ENCODE peak calls at places on chromosomes 16 and 17, in four cellular contexts. One of them, this sample, is unnamed.
A peak's percentile ranks its signal among the peaks of the same experiment; 100 is the strongest.

GRCh38 chr16:2484898-2485508 is 10.1 kb downstream of the TBC1D24 start:
- DNase-seq in progenitor cell of endocrine pancreas: no peak
- DNase-seq in left lobe of liver: peak; percentile 77
- DNase-seq in amygdala: no peak
- DNase-seq in this sample: no peak

GRCh38 chr16:5215911-5216310 is 118.3 kb upstream of the EEF2KMT start:
- DNase-seq in amygdala: no peak
- DNase-seq in progenitor cell of endocrine pancreas: no peak
- DNase-seq in left lobe of liver: no peak
- DNase-seq in this sample: no peak

GRCh38 chr16:21656795-21657768 is 4.7 kb upstream of the IGSF6 start:
- DNase-seq in left lobe of liver: no peak
- DNase-seq in progenitor cell of endocrine pancreas: no peak
- DNase-seq in amygdala: no peak
- DNase-seq in this sample: peak; percentile 36

GRCh38 chr16:31106509-31107464 is 1.4 kb upstream of the BCKDK start:
- DNase-seq in left lobe of liver: no peak
- DNase-seq in amygdala: no peak
- DNase-seq in progenitor cell of endocrine pancreas: no peak
- DNase-seq in this sample: no peak

GRCh38 chr17:50661348-50661747 is 26.7 kb downstream of the ABCC3 start:
- DNase-seq in amygdala: no peak
- DNase-seq in progenitor cell of endocrine pancreas: no peak
- DNase-seq in left lobe of liver: no peak
- DNase-seq in this sample: no peak

GRCh38 chr17:64648234-64648633 is 13.9 kb downstream of the SMURF2 start:
- DNase-seq in amygdala: no peak
- DNase-seq in left lobe of liver: no peak
- DNase-seq in progenitor cell of endocrine pancreas: no peak
- DNase-seq in this sample: no peak

GRCh38 chr16:82655315-82655714 is 28.5 kb downstream of the CDH13 start:
- DNase-seq in left lobe of liver: no peak
- DNase-seq in amygdala: no peak
- DNase-seq in progenitor cell of endocrine pancreas: no peak
- DNase-seq in this sample: no peak

GRCh38 chr16:27364493-27365141 is 37.4 kb upstream of the IL21R start:
- DNase-seq in progenitor cell of endocrine pancreas: no peak
- DNase-seq in left lobe of liver: peak; percentile 87
- DNase-seq in amygdala: no peak
- DNase-seq in this sample: no peak

GRCh38 chr17:69468211-69468610 is 53.7 kb downstream of the MAP2K6 start:
- DNase-seq in progenitor cell of endocrine pancreas: no peak
- DNase-seq in left lobe of liver: no peak
- DNase-seq in amygdala: no peak
- DNase-seq in this sample: no peak

GRCh38 chr17:66191607-66192377 is at the start of gene CEP112:
- DNase-seq in left lobe of liver: peak; percentile 77
- DNase-seq in progenitor cell of endocrine pancreas: peak; percentile 95
- DNase-seq in amygdala: peak; percentile 65
- DNase-seq in this sample: peak; percentile 90

GRCh38 chr16:75251280-75252048 is at the start of gene BCAR1:
- DNase-seq in left lobe of liver: peak; percentile 95
- DNase-seq in amygdala: peak; percentile 95
- DNase-seq in progenitor cell of endocrine pancreas: peak; percentile 86
- DNase-seq in this sample: peak; percentile 79

GRCh38 chr17:41733348-41734138 is 900 bp downstream of the HAP1 start:
- DNase-seq in progenitor cell of endocrine pancreas: no peak
- DNase-seq in amygdala: peak; percentile 16
- DNase-seq in left lobe of liver: no peak
- DNase-seq in this sample: no peak

GRCh38 chr17:2235792-2236365 is 67.7 kb downstream of the SMG6 start:
- DNase-seq in progenitor cell of endocrine pancreas: no peak
- DNase-seq in amygdala: no peak
- DNase-seq in left lobe of liver: no peak
- DNase-seq in this sample: no peak

GRCh38 chr17:72618018-72618509 is 474.4 kb downstream of the SLC39A11 start:
- DNase-seq in amygdala: peak; percentile 10
- DNase-seq in left lobe of liver: no peak
- DNase-seq in progenitor cell of endocrine pancreas: no peak
- DNase-seq in this sample: no peak

GRCh38 chr17:49471089-49471683 is 23.9 kb upstream of the NGFR start:
- DNase-seq in left lobe of liver: no peak
- DNase-seq in amygdala: peak; percentile 63
- DNase-seq in progenitor cell of endocrine pancreas: no peak
- DNase-seq in this sample: peak; percentile 23

GRCh38 chr17:55437165-55437605 is 15.6 kb upstream of the MMD start:
- DNase-seq in amygdala: no peak
- DNase-seq in progenitor cell of endocrine pancreas: no peak
- DNase-seq in left lobe of liver: no peak
- DNase-seq in this sample: no peak

GRCh38 chr16:2689968-2690830 is 7.9 kb downstream of the KCTD5 start:
- DNase-seq in left lobe of liver: no peak
- DNase-seq in amygdala: peak; percentile 28
- DNase-seq in progenitor cell of endocrine pancreas: no peak
- DNase-seq in this sample: no peak

GRCh38 chr17:57823469-57824401 is 26.1 kb downstream of the MRPS23 start:
- DNase-seq in amygdala: no peak
- DNase-seq in left lobe of liver: no peak
- DNase-seq in progenitor cell of endocrine pancreas: no peak
- DNase-seq in this sample: no peak

GRCh38 chr16:17305694-17306093 is 165.1 kb downstream of the XYLT1 start:
- DNase-seq in progenitor cell of endocrine pancreas: no peak
- DNase-seq in amygdala: no peak
- DNase-seq in left lobe of liver: no peak
- DNase-seq in this sample: no peak

GRCh38 chr17:59829217-59830006 is 63.3 kb downstream of the TUBD1 start:
- DNase-seq in progenitor cell of endocrine pancreas: no peak
- DNase-seq in left lobe of liver: no peak
- DNase-seq in amygdala: no peak
- DNase-seq in this sample: no peak

GRCh38 chr16:90077240-90077756 is at the start of gene PRDM7:
- DNase-seq in left lobe of liver: peak; percentile 99
- DNase-seq in progenitor cell of endocrine pancreas: peak; percentile 95
- DNase-seq in amygdala: peak; percentile 79
- DNase-seq in this sample: peak; percentile 99

GRCh38 chr16:2008009-2008526 is 1.6 kb downstream of the ZNF598 start:
- DNase-seq in amygdala: no peak
- DNase-seq in left lobe of liver: no peak
- DNase-seq in progenitor cell of endocrine pancreas: no peak
- DNase-seq in this sample: no peak

GRCh38 chr17:58294034-58294433 is 13.3 kb upstream of the MPO start:
- DNase-seq in amygdala: no peak
- DNase-seq in left lobe of liver: no peak
- DNase-seq in progenitor cell of endocrine pancreas: no peak
- DNase-seq in this sample: no peak

GRCh38 chr16:85326113-85326793 is 214.0 kb upstream of the CIBAR2 start:
- DNase-seq in amygdala: no peak
- DNase-seq in progenitor cell of endocrine pancreas: no peak
- DNase-seq in left lobe of liver: no peak
- DNase-seq in this sample: no peak

This sample was measured in neural crest cell.